ENCODE peak calls at places on chromosomes 13 and 19, in seven cellular contexts. X is mucosa of gallbladder; K is non-pigmented ciliary epithelial cell; R is WTC11; Q is A172; W is activated T-helper 1 cell treated with anti-CD3 and anti-CD28 coated beads, Interleukin-2, amount 50 U/mL, for 16 hours; G is AG20443. Z is an unnamed sample.
A peak's percentile ranks its signal among the peaks of the same experiment; 100 is the strongest.

GRCh38 chr19:18491995-18492953 is 29.6 kb downstream of the ELL start:
- DNase-seq in X (no peak), K (no peak), R (no peak), Q (no peak), W (no peak), G (no peak), Z (no peak)

GRCh38 chr19:17836530-17836929 is 11.3 kb downstream of the JAK3 start:
- DNase-seq in X (no peak), K (no peak), R (no peak), Q (no peak), W (no peak), G (no peak), Z (no peak)

GRCh38 chr19:35006999-35007365 is 6.9 kb downstream of the GRAMD1A start:
- DNase-seq in X (no peak), K (no peak), R (no peak), Q (no peak), W (no peak), G (no peak), Z (no peak)

GRCh38 chr19:40907968-40908735 is 26.1 kb upstream of the CYP2A7 start:
- DNase-seq in X (no peak), K (no peak), R (peak; percentile 72), Q (no peak), W (peak; percentile 1), G (no peak), Z (no peak)

GRCh38 chr13:25165664-25166063 is 6.4 kb downstream of the AMER2 start:
- DNase-seq in X (no peak), K (no peak), R (no peak), Q (no peak), W (no peak), G (no peak), Z (no peak)

GRCh38 chr13:19587635-19588300 is 26.4 kb upstream of the TPTE2 start:
- DNase-seq in X (peak; percentile 25), K (no peak), R (no peak), Q (no peak), W (no peak), G (peak; percentile 41), Z (no peak)

GRCh38 chr19:55099557-55100506 is 17.6 kb downstream of the PPP1R12C start:
- DNase-seq in X (no peak), K (no peak), R (peak; percentile 73), Q (no peak), W (no peak), G (no peak), Z (no peak)

GRCh38 chr13:91609353-91609752 is 210.9 kb downstream of the GPC5 start:
- DNase-seq in X (no peak), K (no peak), R (no peak), Q (no peak), W (no peak), G (no peak), Z (no peak)

GRCh38 chr19:41872775-41873647 is 4.1 kb upstream of the CD79A start:
- DNase-seq in X (peak; percentile 76), K (peak; percentile 22), R (peak; percentile 94), Q (peak; percentile 70), W (peak; percentile 43), G (peak; percentile 59), Z (peak; percentile 66)

GRCh38 chr13:99258946-99259345 is 767 bp upstream of the GPR18 start:
- DNase-seq in X (no peak), K (no peak), R (no peak), Q (no peak), W (no peak), G (no peak), Z (no peak)

GRCh38 chr13:44884076-44884729 is 105.1 kb downstream of the NUFIP1 start:
- DNase-seq in X (no peak), K (peak; percentile 43), R (no peak), Q (peak; percentile 48), W (no peak), G (peak; percentile 75), Z (peak; percentile 20)

GRCh38 chr13:95250961-95251360 is 50.3 kb downstream of the ABCC4 start:
- DNase-seq in X (no peak), K (no peak), R (no peak), Q (no peak), W (no peak), G (no peak), Z (no peak)

GRCh38 chr19:15715642-15716041 is 12.2 kb upstream of the OR10H2 start:
- DNase-seq in X (no peak), K (no peak), R (no peak), Q (no peak), W (no peak), G (no peak), Z (no peak)

GRCh38 chr13:32246468-32246867 is 68.7 kb downstream of the ZAR1L start:
- DNase-seq in X (peak; percentile 43), K (peak; percentile 48), R (peak; percentile 81), Q (peak; percentile 65), W (no peak), G (peak; percentile 82), Z (peak; percentile 63)

Z was measured in RWPE1.